ENCODE peak calls at places on chromosomes 1 and 21, in eight cellular contexts. U is neural progenitor cell, G is fibroblast of lung, P is H9, L is mesenchymal stem cell, A is neuronal stem cell, K is endodermal cell, B is SK-N-SH. C is an unnamed sample. For H3K4me1, the result is how much of the 10 kb centered on the place peaks cover.

GRCh38 chr1:40313958-40314720 is 2.9 kb downstream of the COL9A2 start:
- DNase-seq in U (peak), G (no peak), P (no peak), L (no peak), A (no peak), K (no peak), B (no peak), C (no peak)

GRCh38 chr1:9494936-9495758 is 44.1 kb upstream of the SLC25A33 start:
- DNase-seq in U (peak), G (peak), P (peak), L (peak), A (peak), K (peak), B (peak), C (no peak)

GRCh38 chr21:28779914-28780313 is 212.8 kb downstream of the LTN1 start:
- DNase-seq in U (no peak), G (no peak), P (no peak), L (no peak), A (no peak), K (no peak), B (no peak), C (no peak)

GRCh38 chr1:228044961-228045360 is 37.5 kb upstream of the ARF1 start:
- DNase-seq in U (no peak), G (no peak), P (peak), L (no peak), A (no peak), K (no peak), B (no peak), C (no peak)

GRCh38 chr1:227943354-227943753 is 4.4 kb downstream of the WNT9A start:
- DNase-seq in U (no peak), G (no peak), P (no peak), L (no peak), A (no peak), K (no peak), B (no peak), C (peak)

GRCh38 chr1:151175910-151176309 is at the start of gene TMOD4:
- DNase-seq in U (peak), G (no peak), P (no peak), L (peak), A (no peak), K (no peak), B (peak), C (peak)

GRCh38 chr21:35909456-35910178 is 150.7 kb downstream of the SETD4 start:
- DNase-seq in U (no peak), G (peak), P (no peak), L (no peak), A (no peak), K (no peak), B (no peak), C (no peak)

GRCh38 chr1:105138445-105138821 is 1388.7 kb downstream of the AMY1C start:
- DNase-seq in U (no peak), G (no peak), P (no peak), L (no peak), A (no peak), K (no peak), B (peak), C (no peak)

GRCh38 chr1:52238474-52238873 is 96.6 kb downstream of the ZFYVE9 start:
- DNase-seq in U (no peak), G (peak), P (no peak), L (peak), A (no peak), K (no peak), B (no peak), C (no peak)

GRCh38 chr1:40389234-40389815 is 15.8 kb downstream of the SMAP2 start:
- DNase-seq in U (no peak), G (no peak), P (no peak), L (no peak), A (no peak), K (no peak), B (no peak), C (no peak)

GRCh38 chr1:46525253-46525983 is 26.0 kb downstream of the KNCN start:
- DNase-seq in U (peak), G (no peak), P (no peak), L (no peak), A (no peak), K (peak), B (no peak), C (peak)

GRCh38 chr1:20552728-20553571 is 577 bp downstream of the FAM43B start:
- DNase-seq in U (peak), G (peak), P (peak), L (peak), A (peak), K (peak), B (peak), C (peak)

GRCh38 chr1:94980049-94980908 is 53.4 kb upstream of the CNN3 start:
- DNase-seq in U (no peak), G (peak), P (no peak), L (peak), A (no peak), K (no peak), B (peak), C (no peak)

GRCh38 chr21:15534450-15534886 is 195.3 kb upstream of the USP25 start:
- DNase-seq in U (no peak), G (no peak), P (no peak), L (no peak), A (no peak), K (no peak), B (no peak), C (no peak)

GRCh38 chr1:52970149-52970548 is 43.1 kb downstream of the SCP2 start:
- DNase-seq in U (peak), G (peak), P (peak), L (peak), A (no peak), K (peak), B (peak), C (no peak)

GRCh38 chr1:6026095-6026809 is 19.4 kb upstream of the KCNAB2 start:
- DNase-seq in U (peak), G (peak), P (peak), L (no peak), A (no peak), K (peak), B (no peak), C (peak)

GRCh38 chr1:154157520-154158306 is 2.8 kb upstream of the NUP210L start:
- DNase-seq in U (peak), G (peak), P (no peak), L (no peak), A (peak), K (no peak), B (no peak), C (no peak)

DNA sequence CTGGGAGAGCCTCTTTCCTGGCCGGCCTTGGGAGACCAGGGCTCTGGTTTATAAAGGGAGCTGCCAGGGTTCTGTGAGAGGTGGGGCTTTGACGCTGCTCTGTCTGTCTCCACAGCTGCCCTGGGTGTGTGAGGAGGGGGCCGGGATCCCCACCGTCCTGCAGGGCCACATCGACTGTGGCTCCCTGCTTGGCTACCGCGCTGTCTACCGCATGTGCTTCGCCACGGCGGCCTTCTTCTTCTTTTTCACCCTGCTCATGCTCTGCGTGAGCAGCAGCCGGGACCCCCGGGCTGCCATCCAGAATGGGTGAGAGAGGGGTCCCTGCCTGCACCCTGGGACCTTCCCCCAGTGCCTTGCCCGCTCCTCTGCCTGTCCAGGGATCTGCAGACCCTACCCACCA is 11.6 kb downstream of the SERINC2 start:
- DNase-seq in U (no peak), G (no peak), P (no peak), L (no peak), A (no peak), K (no peak), B (no peak), C (no peak)
- H3K9ac ChIP-seq in U (no peak), G (no peak), P (no peak), L (no peak), A (no peak), K (no peak), B (no peak), C (no peak)

GRCh38 chr1:22325531-22326371 is 125.9 kb upstream of the ZBTB40 start:
- DNase-seq in U (no peak), G (no peak), P (peak), L (no peak), A (no peak), K (no peak), B (no peak), C (peak)
- H3K4me1 ChIP-seq in U (under half), G (under half), P (under half), L (under half), A (under half), K (under half), B (under half), C (under half)

GRCh38 chr1:43551396-43551888 is 20.8 kb downstream of the PTPRF start:
- DNase-seq in U (no peak), G (no peak), P (no peak), L (no peak), A (no peak), K (no peak), B (no peak), C (no peak)
- H3K27ac ChIP-seq in U (no peak), G (no peak), P (no peak), L (no peak), A (no peak), K (no peak), B (no peak), C (no peak)

GRCh38 chr1:160369087-160369486 is 2.2 kb downstream of the NHLH1 start:
- DNase-seq in U (no peak), G (no peak), P (no peak), L (no peak), A (no peak), K (no peak), B (no peak), C (no peak)
- H3K9ac ChIP-seq in U (no peak), G (no peak), P (no peak), L (no peak), A (no peak), K (no peak), B (no peak), C (no peak)

GRCh38 chr1:8407652-8408051 is 89.7 kb downstream of the SLC45A1 start:
- DNase-seq in U (no peak), G (no peak), P (no peak), L (no peak), A (no peak), K (no peak), B (no peak), C (no peak)

GRCh38 chr1:8408151-8408839 is 90.4 kb downstream of the SLC45A1 start:
- DNase-seq in U (peak), G (peak), P (no peak), L (peak), A (no peak), K (no peak), B (no peak), C (peak)

GRCh38 chr1:8409107-8409506 is 91.2 kb downstream of the SLC45A1 start:
- DNase-seq in U (peak), G (peak), P (no peak), L (peak), A (no peak), K (peak), B (no peak), C (no peak)

GRCh38 chr1:8410791-8411190 is 92.9 kb downstream of the SLC45A1 start:
- DNase-seq in U (no peak), G (no peak), P (no peak), L (no peak), A (no peak), K (no peak), B (no peak), C (no peak)

DNA sequence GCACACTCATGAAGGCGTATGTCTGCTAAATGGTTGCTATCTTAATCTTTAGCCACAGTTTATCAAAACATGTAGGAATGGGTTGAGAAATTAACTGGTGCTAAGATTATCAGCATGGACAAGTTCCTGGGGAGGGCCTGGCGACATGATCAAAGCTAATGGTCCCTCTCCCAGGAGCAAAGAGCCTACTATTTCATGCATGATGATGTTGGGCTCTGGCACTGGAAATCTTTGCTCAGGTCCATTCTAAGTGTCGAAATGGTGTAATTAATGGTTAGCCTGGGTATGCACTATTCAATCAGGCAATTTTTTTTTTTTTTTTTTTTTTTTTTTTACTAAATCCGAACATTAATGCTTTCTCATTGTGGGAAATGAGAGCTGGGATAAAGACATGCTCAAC is 91.8 kb downstream of the SLC45A1 start:
- DNase-seq in U (no peak), G (no peak), P (no peak), L (no peak), A (no peak), K (no peak), B (no peak), C (no peak)
- H3K4me1 ChIP-seq in U (half or more), G (half or more), P (under half), L (under half), A (under half), K (under half), B (half or more), C (half or more)

DNA sequence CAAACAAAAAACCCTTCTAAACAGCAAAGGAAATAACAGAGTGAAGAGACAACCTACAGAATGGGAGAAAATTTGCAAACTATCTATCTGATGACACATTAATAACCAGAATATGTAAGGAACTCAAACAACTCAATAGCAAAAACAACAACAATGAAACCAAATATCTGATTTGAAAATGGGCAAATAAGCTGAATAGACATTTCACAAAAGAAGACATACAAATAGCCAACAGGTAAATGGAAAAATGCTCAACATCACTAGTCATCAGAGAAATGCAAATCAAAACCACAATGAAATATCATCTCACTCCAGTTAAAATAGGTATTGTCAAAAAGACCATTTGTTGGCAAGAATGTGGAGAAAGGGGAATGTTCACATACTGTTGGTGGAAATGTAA is 57.6 kb upstream of the RC3H1 start:
- DNase-seq in U (no peak), G (no peak), P (no peak), L (no peak), A (no peak), K (no peak), B (no peak), C (no peak)
- H3K27ac ChIP-seq in U (no peak), G (no peak), P (no peak), L (no peak), A (no peak), K (no peak), B (no peak), C (no peak)

DNA sequence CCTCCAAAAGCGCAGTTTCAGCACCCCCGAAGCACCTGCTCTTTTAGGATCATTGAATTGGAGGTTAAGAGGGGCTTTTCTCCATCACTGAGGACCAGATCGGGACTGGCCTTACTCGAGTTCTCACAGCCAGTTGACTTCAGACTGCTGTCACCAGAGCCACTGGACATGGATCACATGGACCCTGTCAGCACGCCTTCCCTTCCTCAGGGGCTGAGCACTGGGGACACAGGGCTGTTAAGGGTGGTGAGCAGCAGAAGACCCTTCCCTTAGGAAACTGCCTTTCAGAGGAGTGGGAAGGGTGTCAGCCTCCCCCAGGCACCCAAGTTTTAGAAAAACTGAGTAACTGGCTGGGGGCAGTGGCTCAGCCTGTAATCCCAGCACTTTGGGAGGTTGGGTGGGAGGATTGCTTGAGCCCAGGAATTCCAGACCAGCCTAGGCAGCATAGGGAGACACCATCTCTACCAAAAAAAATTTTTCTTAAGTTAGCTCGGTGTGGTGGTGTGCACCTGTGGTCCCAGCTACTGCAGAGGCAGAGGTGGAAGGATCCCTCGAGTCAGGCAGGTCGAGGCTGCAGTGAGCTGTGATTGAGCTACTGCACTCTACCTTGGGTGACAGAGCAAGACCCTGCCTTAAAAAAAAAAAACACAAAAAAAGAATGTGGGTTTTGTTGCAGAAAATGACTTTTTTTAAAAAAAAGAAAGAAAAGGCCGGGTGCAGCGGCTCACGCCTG is 591 bp upstream of the FGR start:
- DNase-seq in U (no peak), G (no peak), P (no peak), L (no peak), A (no peak), K (peak), B (no peak), C (no peak)
- H3K9ac ChIP-seq in U (no peak), G (no peak), P (no peak), L (no peak), A (no peak), K (no peak), B (no peak), C (no peak)

DNA sequence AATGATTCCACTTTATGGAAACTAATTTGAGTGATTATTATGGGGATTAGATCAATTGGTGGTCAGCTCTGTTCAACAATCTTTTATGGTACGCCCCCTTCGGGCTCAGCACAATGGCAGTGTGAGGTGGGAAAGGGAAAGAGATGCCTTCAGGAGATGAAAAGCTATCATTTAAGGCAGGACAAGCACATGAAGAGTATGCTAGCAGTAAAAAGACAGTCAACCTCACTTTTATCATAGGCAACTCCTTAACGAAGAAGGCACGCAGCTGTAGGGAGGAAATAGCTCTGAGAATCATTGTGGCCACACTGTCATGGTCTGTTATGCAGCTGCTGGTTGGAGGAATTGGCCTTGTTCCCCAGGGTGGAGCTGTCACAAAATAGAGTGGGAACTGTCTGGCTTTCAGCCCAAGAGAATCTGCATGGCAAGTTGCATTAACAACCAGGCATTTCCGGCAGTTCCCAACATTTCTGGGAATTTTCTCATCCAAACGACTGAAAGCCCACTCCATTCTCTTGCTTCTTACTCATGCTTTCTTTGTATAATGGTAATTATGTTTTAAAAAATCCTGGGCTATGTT is 54.4 kb upstream of the BCL10 start:
- DNase-seq in U (no peak), G (peak), P (no peak), L (peak), A (no peak), K (no peak), B (no peak), C (peak)
- H3K4me1 ChIP-seq in U (under half), G (under half), P (under half), L (under half), A (under half), K (under half), B (half or more), C (under half)

DNA sequence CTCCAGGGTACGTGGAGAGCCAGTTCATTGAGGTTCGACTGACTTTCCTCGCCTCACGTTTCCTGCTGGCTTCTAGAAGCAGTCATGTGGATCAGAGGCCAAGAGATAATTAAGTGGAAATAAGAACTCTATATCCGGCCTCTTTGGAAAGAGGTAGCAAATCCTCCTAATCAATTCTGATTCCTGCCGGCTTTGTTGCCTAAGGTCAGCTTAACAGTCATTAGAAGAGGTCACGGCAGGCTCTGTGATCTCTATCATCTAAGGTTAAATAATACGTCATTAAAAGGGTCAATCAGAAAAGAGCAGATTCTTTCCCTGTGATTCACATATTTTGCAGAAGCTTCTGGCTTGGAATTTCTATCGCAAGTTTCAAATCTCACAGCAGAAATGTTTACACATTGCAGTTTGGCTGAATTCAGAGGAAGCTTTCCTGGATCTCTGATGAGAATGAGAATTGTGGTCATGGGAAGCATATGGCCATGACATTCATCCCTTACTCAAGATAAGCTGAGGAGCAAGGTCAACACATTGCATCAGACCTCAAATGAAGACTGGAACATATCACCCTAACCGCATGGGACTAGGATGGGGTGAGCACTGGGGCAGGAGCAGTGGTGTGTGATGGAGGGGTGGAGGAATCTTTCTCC is 189.4 kb downstream of the PBX1 start:
- DNase-seq in U (peak), G (peak), P (no peak), L (peak), A (peak), K (no peak), B (no peak), C (no peak)
- H3K27ac ChIP-seq in U (no peak), G (peak), P (no peak), L (peak), A (peak), K (no peak), B (peak), C (peak)